ENCODE peak calls at places on chromosomes 7 and 10, in seven cellular contexts. One of them, this sample, is unnamed.

GRCh38 chr7:115491744-115492380 is 538.7 kb downstream of the TFEC start:
- DNase-seq in cardiac muscle cell: no peak
- DNase-seq in upper lobe of left lung: no peak
- DNase-seq in colonic mucosa: no peak
- DNase-seq in left ventricle myocardium inferior: no peak
- DNase-seq in progenitor cell of endocrine pancreas: no peak
- DNase-seq in esophagus squamous epithelium: no peak
- DNase-seq in this sample: no peak

GRCh38 chr10:101941871-101942270 is 98.3 kb upstream of the KCNIP2 start:
- DNase-seq in cardiac muscle cell: no peak
- DNase-seq in upper lobe of left lung: no peak
- DNase-seq in colonic mucosa: no peak
- DNase-seq in left ventricle myocardium inferior: no peak
- DNase-seq in progenitor cell of endocrine pancreas: no peak
- DNase-seq in esophagus squamous epithelium: no peak
- DNase-seq in this sample: no peak

GRCh38 chr10:111944331-111944730 is 239.2 kb downstream of the GPAM start:
- DNase-seq in cardiac muscle cell: no peak
- DNase-seq in upper lobe of left lung: peak
- DNase-seq in colonic mucosa: no peak
- DNase-seq in left ventricle myocardium inferior: no peak
- DNase-seq in progenitor cell of endocrine pancreas: no peak
- DNase-seq in esophagus squamous epithelium: no peak
- DNase-seq in this sample: no peak

GRCh38 chr7:19648791-19649190 is 60.0 kb downstream of the POLR1F start:
- DNase-seq in cardiac muscle cell: peak
- DNase-seq in upper lobe of left lung: no peak
- DNase-seq in colonic mucosa: no peak
- DNase-seq in left ventricle myocardium inferior: no peak
- DNase-seq in progenitor cell of endocrine pancreas: no peak
- DNase-seq in esophagus squamous epithelium: no peak
- DNase-seq in this sample: no peak

GRCh38 chr10:89332092-89332633 is 4.4 kb downstream of the IFIT3 start:
- DNase-seq in cardiac muscle cell: no peak
- DNase-seq in upper lobe of left lung: no peak
- DNase-seq in colonic mucosa: peak
- DNase-seq in left ventricle myocardium inferior: no peak
- DNase-seq in progenitor cell of endocrine pancreas: no peak
- DNase-seq in esophagus squamous epithelium: no peak
- DNase-seq in this sample: no peak

GRCh38 chr10:49076319-49076718 is 39.0 kb downstream of the VSTM4 start:
- DNase-seq in cardiac muscle cell: no peak
- DNase-seq in upper lobe of left lung: no peak
- DNase-seq in colonic mucosa: no peak
- DNase-seq in left ventricle myocardium inferior: no peak
- DNase-seq in progenitor cell of endocrine pancreas: peak
- DNase-seq in esophagus squamous epithelium: no peak
- DNase-seq in this sample: no peak

GRCh38 chr7:4774804-4775280 is 581 bp upstream of the AP5Z1 start:
- DNase-seq in cardiac muscle cell: no peak
- DNase-seq in upper lobe of left lung: no peak
- DNase-seq in colonic mucosa: peak
- DNase-seq in left ventricle myocardium inferior: no peak
- DNase-seq in progenitor cell of endocrine pancreas: no peak
- DNase-seq in esophagus squamous epithelium: no peak
- DNase-seq in this sample: no peak

GRCh38 chr10:93357680-93358079 is 124.5 kb downstream of the MYOF start:
- DNase-seq in cardiac muscle cell: peak
- DNase-seq in upper lobe of left lung: no peak
- DNase-seq in colonic mucosa: no peak
- DNase-seq in left ventricle myocardium inferior: no peak
- DNase-seq in progenitor cell of endocrine pancreas: no peak
- DNase-seq in esophagus squamous epithelium: no peak
- DNase-seq in this sample: no peak

GRCh38 chr10:101237080-101237817 is 8.0 kb upstream of the LBX1 start:
- DNase-seq in cardiac muscle cell: peak
- DNase-seq in upper lobe of left lung: no peak
- DNase-seq in colonic mucosa: no peak
- DNase-seq in left ventricle myocardium inferior: no peak
- DNase-seq in progenitor cell of endocrine pancreas: no peak
- DNase-seq in esophagus squamous epithelium: no peak
- DNase-seq in this sample: no peak

GRCh38 chr10:29254123-29255046 is 34.5 kb upstream of the LYZL1 start:
- DNase-seq in cardiac muscle cell: peak
- DNase-seq in upper lobe of left lung: no peak
- DNase-seq in colonic mucosa: no peak
- DNase-seq in left ventricle myocardium inferior: no peak
- DNase-seq in progenitor cell of endocrine pancreas: no peak
- DNase-seq in esophagus squamous epithelium: no peak
- DNase-seq in this sample: no peak

GRCh38 chr10:13989616-13990015 is 341.1 kb downstream of the FRMD4A start:
- DNase-seq in cardiac muscle cell: no peak
- DNase-seq in upper lobe of left lung: no peak
- DNase-seq in colonic mucosa: no peak
- DNase-seq in left ventricle myocardium inferior: no peak
- DNase-seq in progenitor cell of endocrine pancreas: no peak
- DNase-seq in esophagus squamous epithelium: no peak
- DNase-seq in this sample: no peak

GRCh38 chr7:5425507-5426225 is 2.0 kb upstream of the TNRC18 start:
- DNase-seq in cardiac muscle cell: peak
- DNase-seq in upper lobe of left lung: peak
- DNase-seq in colonic mucosa: peak
- DNase-seq in left ventricle myocardium inferior: peak
- DNase-seq in progenitor cell of endocrine pancreas: peak
- DNase-seq in esophagus squamous epithelium: no peak
- DNase-seq in this sample: peak

GRCh38 chr10:11282661-11283060 is 265.0 kb downstream of the CELF2 start:
- DNase-seq in cardiac muscle cell: no peak
- DNase-seq in upper lobe of left lung: no peak
- DNase-seq in colonic mucosa: no peak
- DNase-seq in left ventricle myocardium inferior: no peak
- DNase-seq in progenitor cell of endocrine pancreas: no peak
- DNase-seq in esophagus squamous epithelium: no peak
- DNase-seq in this sample: no peak

GRCh38 chr10:35884657-35885071 is 242.6 kb upstream of the FZD8 start:
- DNase-seq in cardiac muscle cell: peak
- DNase-seq in upper lobe of left lung: peak
- DNase-seq in colonic mucosa: peak
- DNase-seq in left ventricle myocardium inferior: no peak
- DNase-seq in progenitor cell of endocrine pancreas: no peak
- DNase-seq in esophagus squamous epithelium: no peak
- DNase-seq in this sample: no peak

GRCh38 chr7:159099711-159100231 is 44.9 kb downstream of the VIPR2 start:
- DNase-seq in cardiac muscle cell: no peak
- DNase-seq in upper lobe of left lung: peak
- DNase-seq in colonic mucosa: no peak
- DNase-seq in left ventricle myocardium inferior: peak
- DNase-seq in progenitor cell of endocrine pancreas: no peak
- DNase-seq in esophagus squamous epithelium: no peak
- DNase-seq in this sample: no peak

GRCh38 chr7:102170417-102170970 is 116.2 kb upstream of the SH2B2 start:
- DNase-seq in cardiac muscle cell: no peak
- DNase-seq in upper lobe of left lung: no peak
- DNase-seq in colonic mucosa: no peak
- DNase-seq in left ventricle myocardium inferior: no peak
- DNase-seq in progenitor cell of endocrine pancreas: no peak
- DNase-seq in esophagus squamous epithelium: no peak
- DNase-seq in this sample: no peak

GRCh38 chr7:109964780-109965179 is 1126.1 kb upstream of the LRRN3 start:
- DNase-seq in cardiac muscle cell: no peak
- DNase-seq in upper lobe of left lung: no peak
- DNase-seq in colonic mucosa: no peak
- DNase-seq in left ventricle myocardium inferior: no peak
- DNase-seq in progenitor cell of endocrine pancreas: no peak
- DNase-seq in esophagus squamous epithelium: no peak
- DNase-seq in this sample: no peak

DNA sequence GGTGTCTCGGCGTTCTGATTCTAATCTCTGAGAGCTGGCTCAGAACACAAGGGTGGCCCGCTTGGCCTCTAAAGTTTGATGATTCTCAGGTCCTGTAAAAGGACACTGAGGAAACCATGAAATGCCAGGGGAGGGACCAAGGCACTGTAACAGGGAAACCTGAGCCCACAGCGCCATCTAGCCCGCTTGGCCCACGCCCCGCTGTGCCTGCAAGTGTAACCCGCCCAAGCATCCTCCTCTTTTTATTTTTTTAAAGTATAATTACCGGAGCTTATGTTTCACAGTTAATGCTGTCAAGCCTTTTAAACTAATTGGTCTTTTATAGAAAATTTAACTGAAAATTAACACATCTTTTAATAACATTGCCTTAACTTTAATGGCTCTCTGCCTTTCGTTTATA is 734.7 kb downstream of the KCNMA1 start:
- DNase-seq in cardiac muscle cell: peak
- DNase-seq in upper lobe of left lung: peak
- DNase-seq in colonic mucosa: peak
- DNase-seq in left ventricle myocardium inferior: peak
- DNase-seq in progenitor cell of endocrine pancreas: peak
- DNase-seq in esophagus squamous epithelium: no peak
- DNase-seq in this sample: no peak
- TF ChIP-seq CTCF in cardiac muscle cell: peak
- TF ChIP-seq CTCF in upper lobe of left lung: no peak
- TF ChIP-seq CTCF in colonic mucosa: peak
- TF ChIP-seq CTCF in left ventricle myocardium inferior: peak
- TF ChIP-seq CTCF in progenitor cell of endocrine pancreas: peak
- TF ChIP-seq CTCF in esophagus squamous epithelium: no peak
- TF ChIP-seq CTCF in this sample: no peak

DNA sequence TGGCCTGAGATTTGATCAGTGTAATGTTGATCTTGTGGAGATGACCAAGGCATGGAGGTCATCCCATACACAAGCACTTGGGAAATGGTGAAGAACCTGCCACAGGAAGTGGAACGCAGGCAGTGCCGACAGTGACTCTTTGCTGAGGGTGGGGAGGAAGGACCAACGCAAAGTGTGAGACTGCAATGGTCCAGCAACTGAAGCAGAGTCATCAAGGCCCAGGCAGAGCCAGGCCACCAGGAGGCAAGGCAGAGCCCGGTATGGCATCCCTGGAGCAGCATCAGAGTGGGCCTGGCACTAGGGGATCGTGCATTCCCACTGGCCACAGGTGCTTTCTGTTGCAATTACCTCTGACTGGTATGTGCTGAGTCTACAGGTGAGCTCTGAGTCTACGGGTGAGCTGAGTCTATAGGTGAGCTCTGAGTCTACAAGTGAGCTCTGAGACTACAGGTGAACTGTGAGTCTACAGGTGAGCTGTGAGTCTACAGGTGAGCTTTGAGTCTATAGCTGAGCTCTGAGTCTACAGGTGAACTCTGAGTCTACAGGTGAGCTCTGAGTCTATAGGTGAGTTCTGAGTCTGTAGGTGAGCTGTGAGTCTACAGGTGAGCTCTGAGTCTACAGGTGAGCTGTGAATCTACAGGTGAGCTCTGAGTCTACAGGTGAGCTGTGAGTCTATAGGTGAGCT is 132.9 kb downstream of the KLF6 start:
- DNase-seq in cardiac muscle cell: no peak
- DNase-seq in upper lobe of left lung: no peak
- DNase-seq in colonic mucosa: no peak
- DNase-seq in left ventricle myocardium inferior: no peak
- DNase-seq in progenitor cell of endocrine pancreas: no peak
- DNase-seq in esophagus squamous epithelium: no peak
- DNase-seq in this sample: no peak
- TF ChIP-seq CTCF in cardiac muscle cell: no peak
- TF ChIP-seq CTCF in upper lobe of left lung: no peak
- TF ChIP-seq CTCF in colonic mucosa: no peak
- TF ChIP-seq CTCF in left ventricle myocardium inferior: no peak
- TF ChIP-seq CTCF in progenitor cell of endocrine pancreas: no peak
- TF ChIP-seq CTCF in esophagus squamous epithelium: no peak
- TF ChIP-seq CTCF in this sample: no peak

GRCh38 chr10:71547841-71548493 is 151.2 kb downstream of the CDH23 start:
- DNase-seq in cardiac muscle cell: peak
- DNase-seq in upper lobe of left lung: no peak
- DNase-seq in colonic mucosa: no peak
- DNase-seq in left ventricle myocardium inferior: peak
- DNase-seq in progenitor cell of endocrine pancreas: no peak
- DNase-seq in esophagus squamous epithelium: no peak
- DNase-seq in this sample: no peak

GRCh38 chr10:71545001-71545400 is 148.3 kb downstream of the CDH23 start:
- DNase-seq in cardiac muscle cell: no peak
- DNase-seq in upper lobe of left lung: no peak
- DNase-seq in colonic mucosa: no peak
- DNase-seq in left ventricle myocardium inferior: no peak
- DNase-seq in progenitor cell of endocrine pancreas: no peak
- DNase-seq in esophagus squamous epithelium: no peak
- DNase-seq in this sample: no peak

GRCh38 chr10:71547290-71547689 is 150.6 kb downstream of the CDH23 start:
- DNase-seq in cardiac muscle cell: no peak
- DNase-seq in upper lobe of left lung: no peak
- DNase-seq in colonic mucosa: no peak
- DNase-seq in left ventricle myocardium inferior: no peak
- DNase-seq in progenitor cell of endocrine pancreas: no peak
- DNase-seq in esophagus squamous epithelium: no peak
- DNase-seq in this sample: no peak

GRCh38 chr10:71546220-71546619 is 149.5 kb downstream of the CDH23 start:
- DNase-seq in cardiac muscle cell: no peak
- DNase-seq in upper lobe of left lung: no peak
- DNase-seq in colonic mucosa: no peak
- DNase-seq in left ventricle myocardium inferior: no peak
- DNase-seq in progenitor cell of endocrine pancreas: no peak
- DNase-seq in esophagus squamous epithelium: no peak
- DNase-seq in this sample: no peak

DNA sequence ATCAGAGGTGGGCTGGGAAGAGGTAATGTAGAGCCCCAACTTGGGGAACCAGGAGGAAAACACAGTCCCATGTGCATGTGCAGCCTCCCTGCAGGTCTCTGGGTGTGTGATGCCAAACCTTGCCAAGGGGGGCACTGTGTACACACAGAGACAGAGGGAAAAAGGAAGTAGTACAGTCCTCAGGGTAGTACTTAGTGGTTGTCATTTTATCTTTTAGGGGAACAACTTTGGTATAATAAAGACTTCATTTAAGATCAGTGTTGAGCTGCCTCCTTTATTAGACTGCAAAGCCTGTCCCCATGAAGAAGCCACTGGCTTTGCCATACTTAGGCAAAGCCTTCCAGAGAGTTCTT is 151.8 kb downstream of the CDH23 start:
- DNase-seq in cardiac muscle cell: no peak
- DNase-seq in upper lobe of left lung: no peak
- DNase-seq in colonic mucosa: no peak
- DNase-seq in left ventricle myocardium inferior: no peak
- DNase-seq in progenitor cell of endocrine pancreas: no peak
- DNase-seq in esophagus squamous epithelium: no peak
- DNase-seq in this sample: no peak
- TF ChIP-seq CTCF in cardiac muscle cell: peak
- TF ChIP-seq CTCF in upper lobe of left lung: no peak
- TF ChIP-seq CTCF in colonic mucosa: no peak
- TF ChIP-seq CTCF in left ventricle myocardium inferior: peak
- TF ChIP-seq CTCF in progenitor cell of endocrine pancreas: peak
- TF ChIP-seq CTCF in esophagus squamous epithelium: no peak
- TF ChIP-seq CTCF in this sample: no peak

GRCh38 chr10:132488231-132488821 is 49.3 kb upstream of the INPP5A start:
- DNase-seq in cardiac muscle cell: no peak
- DNase-seq in upper lobe of left lung: peak
- DNase-seq in colonic mucosa: no peak
- DNase-seq in left ventricle myocardium inferior: no peak
- DNase-seq in progenitor cell of endocrine pancreas: peak
- DNase-seq in esophagus squamous epithelium: no peak
- DNase-seq in this sample: no peak
- TF ChIP-seq CTCF in cardiac muscle cell: no peak
- TF ChIP-seq CTCF in upper lobe of left lung: no peak
- TF ChIP-seq CTCF in colonic mucosa: no peak
- TF ChIP-seq CTCF in left ventricle myocardium inferior: no peak
- TF ChIP-seq CTCF in progenitor cell of endocrine pancreas: no peak
- TF ChIP-seq CTCF in esophagus squamous epithelium: no peak
- TF ChIP-seq CTCF in this sample: no peak